ENCODE peak calls at places on chromosomes 7 and 10, in five cellular contexts. M is HepG2, E is colonic mucosa, V is GM12878, D is upper lobe of right lung. A is an unnamed sample. For H3K27me3, the result is how much of the 10 kb centered on the place peaks cover.

GRCh38 chr7:4173615-4174014 is 508.5 kb upstream of the FOXK1 start:
- DNase-seq in D (no peak), E (no peak), M (no peak), V (no peak), A (no peak)

GRCh38 chr10:71472466-71472865 is 75.7 kb downstream of the CDH23 start:
- DNase-seq in M (no peak), D (no peak), E (no peak), V (no peak), A (no peak)

GRCh38 chr10:89505606-89506005 is 29.8 kb downstream of the SLC16A12 start:
- DNase-seq in M (no peak), V (no peak), D (no peak), E (no peak), A (no peak)

GRCh38 chr7:48992816-48993215 is 68.5 kb downstream of the CDC14C start:
- DNase-seq in D (no peak), V (no peak), E (no peak), M (no peak), A (no peak)

GRCh38 chr10:91296471-91296870 is 76.0 kb downstream of the PCGF5 start:
- DNase-seq in E (no peak), D (no peak), V (no peak), M (peak), A (no peak)

GRCh38 chr10:77548157-77548556 is 89.5 kb downstream of the KCNMA1 start:
- DNase-seq in V (no peak), M (no peak), E (peak), D (peak), A (no peak)

GRCh38 chr10:44033008-44033407 is 351.9 kb downstream of the CXCL12 start:
- DNase-seq in M (no peak), E (no peak), D (no peak), V (no peak), A (no peak)

GRCh38 chr10:123911866-123912265 is 20.3 kb upstream of the CPXM2 start:
- DNase-seq in V (no peak), M (no peak), D (no peak), E (no peak), A (no peak)

GRCh38 chr7:15042285-15042684 is 139.7 kb upstream of the DGKB start:
- DNase-seq in V (no peak), E (no peak), M (no peak), D (no peak), A (no peak)

GRCh38 chr7:27245798-27246691 is 3.4 kb downstream of the EVX1 start:
- DNase-seq in D (no peak), M (no peak), E (peak), V (no peak), A (no peak)

GRCh38 chr10:101006593-101007098 is 7.0 kb downstream of the LZTS2 start:
- DNase-seq in M (no peak), V (no peak), E (no peak), D (no peak), A (no peak)

GRCh38 chr7:17305387-17306171 is 7.1 kb downstream of the AHR start:
- DNase-seq in V (no peak), M (no peak), E (no peak), D (no peak), A (no peak)

GRCh38 chr7:26202019-26202985 is 757 bp downstream of the CBX3 start:
- DNase-seq in D (peak), M (no peak), E (peak), V (no peak), A (no peak)

GRCh38 chr10:33032354-33033254 is 74.6 kb upstream of the ITGB1 start:
- DNase-seq in V (no peak), E (no peak), M (peak), D (no peak), A (no peak)

GRCh38 chr10:116122664-116123063 is 150.3 kb downstream of the GFRA1 start:
- DNase-seq in M (no peak), E (no peak), D (no peak), V (no peak), A (no peak)

GRCh38 chr7:33130184-33130583 is 820 bp downstream of the BBS9 start:
- DNase-seq in V (no peak), E (no peak), M (no peak), D (no peak), A (no peak)

GRCh38 chr7:149293946-149294640 is 32.1 kb downstream of the ZNF783 start:
- DNase-seq in M (no peak), E (no peak), V (no peak), D (peak), A (no peak)

GRCh38 chr7:150356265-150356897 is 12.2 kb upstream of the REPIN1 start:
- DNase-seq in V (no peak), E (no peak), M (peak), D (peak), A (no peak)

GRCh38 chr7:27611043-27611442 is 51.6 kb downstream of the HIBADH start:
- DNase-seq in V (no peak), D (no peak), M (no peak), E (no peak), A (no peak)

GRCh38 chr7:86643478-86644281 is at the start of gene GRM3:
- DNase-seq in E (no peak), M (no peak), D (no peak), V (no peak), A (no peak)

GRCh38 chr10:126598009-126598408 is 72.5 kb downstream of the C10orf90 start:
- DNase-seq in V (no peak), D (peak), E (peak), M (peak), A (no peak)

GRCh38 chr7:150368884-150369739 is 490 bp downstream of the REPIN1 start:
- DNase-seq in D (peak), V (no peak), M (peak), E (peak), A (peak)

GRCh38 chr7:125547505-125547904 is 617.9 kb upstream of the POT1 start:
- DNase-seq in M (no peak), V (no peak), E (no peak), D (no peak), A (no peak)

GRCh38 chr10:52517017-52517416 is 202.9 kb downstream of the DKK1 start:
- DNase-seq in M (no peak), V (no peak), D (no peak), E (no peak), A (no peak)

GRCh38 chr7:29565982-29566746 is 2.5 kb downstream of the PRR15 start:
- DNase-seq in M (no peak), D (peak), E (peak), V (no peak), A (no peak)

GRCh38 chr7:4753610-4754432 is 21.6 kb upstream of the AP5Z1 start:
- DNase-seq in E (peak), V (no peak), D (peak), M (peak), A (peak)

GRCh38 chr10:127695431-127695830 is 41.6 kb upstream of the FOXI2 start:
- DNase-seq in M (no peak), E (no peak), D (no peak), V (no peak), A (no peak)

GRCh38 chr10:63769367-63769766 is 248.2 kb downstream of the REEP3 start:
- DNase-seq in M (no peak), D (no peak), V (no peak), E (no peak), A (no peak)

GRCh38 chr10:117504601-117505000 is 37.9 kb upstream of the EMX2 start:
- DNase-seq in V (no peak), D (no peak), M (no peak), E (no peak), A (no peak)
- H3K27me3 ChIP-seq in V (under half), D (under half), M (under half), E (under half), A (under half)

GRCh38 chr7:51785806-51786205 is 469.2 kb upstream of the COBL start:
- DNase-seq in M (no peak), E (no peak), D (no peak), V (no peak), A (no peak)

GRCh38 chr7:51785171-51785570 is 468.6 kb upstream of the COBL start:
- DNase-seq in V (no peak), E (no peak), M (no peak), D (no peak), A (no peak)

GRCh38 chr7:51786284-51786683 is 469.7 kb upstream of the COBL start:
- DNase-seq in D (no peak), M (no peak), E (no peak), V (no peak), A (no peak)

DNA sequence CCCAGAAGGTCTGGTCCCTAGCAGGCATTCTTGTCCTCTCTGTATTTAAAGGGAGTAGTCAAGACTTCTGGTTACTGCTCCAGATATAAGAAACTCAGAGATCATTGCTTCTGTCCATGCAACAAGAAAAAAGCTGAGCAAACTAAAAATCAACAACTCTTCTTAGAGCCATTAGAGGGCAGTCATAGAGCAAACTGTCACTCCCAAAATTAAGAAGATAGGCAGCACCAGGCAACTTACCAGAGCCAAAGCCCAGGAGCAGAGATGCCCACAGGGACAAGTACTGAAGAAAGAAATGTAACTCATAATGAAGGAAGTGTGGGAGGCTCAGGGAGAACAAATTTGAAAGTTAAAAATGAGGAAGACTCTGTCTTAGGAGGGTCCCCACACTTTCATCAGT is 472.9 kb upstream of the COBL start:
- DNase-seq in M (no peak), V (no peak), E (no peak), D (no peak), A (no peak)
- TF ChIP-seq CTCF in M (peak), V (no peak), E (no peak), D (no peak), A (no peak)

DNA sequence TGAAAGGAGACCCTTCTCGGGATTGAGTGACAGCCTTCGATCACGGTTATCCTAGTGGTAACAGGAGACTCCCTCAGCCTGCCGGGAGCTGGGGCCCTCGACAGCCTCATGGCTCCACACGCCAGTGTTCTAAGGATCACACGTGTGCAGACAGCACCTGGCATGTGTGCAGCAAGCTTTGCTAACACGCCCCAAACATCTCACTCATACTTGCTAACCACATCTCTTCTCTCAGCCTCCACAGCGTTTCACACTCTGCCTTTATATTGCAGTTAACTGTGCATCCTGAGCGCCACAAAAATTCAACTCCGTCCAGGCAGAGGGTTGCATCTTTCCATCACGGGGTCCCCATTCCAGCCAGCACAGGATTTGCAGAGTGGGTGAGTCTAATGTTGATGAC is 117.4 kb downstream of the DIP2C start:
- DNase-seq in D (no peak), V (no peak), M (no peak), E (no peak), A (no peak)
- H3K4me3 ChIP-seq in D (no peak), V (no peak), M (no peak), E (no peak), A (no peak)

DNA sequence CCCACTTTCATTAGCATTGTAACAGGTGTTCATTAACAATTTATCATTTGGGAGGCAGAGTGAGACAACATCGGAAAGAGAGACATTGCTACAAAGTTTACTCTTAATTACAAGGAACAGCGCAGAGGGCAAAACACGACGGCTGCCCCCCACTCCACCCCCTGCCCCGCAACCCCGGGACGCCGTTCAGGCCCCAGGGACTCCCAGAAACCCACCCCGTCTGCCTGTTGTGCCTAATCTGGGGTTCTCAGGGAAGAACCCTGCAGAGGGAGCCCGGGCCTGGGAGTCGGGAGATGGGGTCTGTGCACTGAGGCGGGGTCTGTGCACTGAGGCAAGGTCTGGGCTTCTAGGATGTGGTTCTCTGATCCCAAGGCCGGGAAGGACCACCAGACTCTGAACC is 25.2 kb downstream of the UNCX start:
- DNase-seq in D (no peak), E (no peak), V (no peak), M (no peak), A (no peak)
- H3K27me3 ChIP-seq in D (half or more), E (under half), V (under half), M (under half), A (under half)

DNA sequence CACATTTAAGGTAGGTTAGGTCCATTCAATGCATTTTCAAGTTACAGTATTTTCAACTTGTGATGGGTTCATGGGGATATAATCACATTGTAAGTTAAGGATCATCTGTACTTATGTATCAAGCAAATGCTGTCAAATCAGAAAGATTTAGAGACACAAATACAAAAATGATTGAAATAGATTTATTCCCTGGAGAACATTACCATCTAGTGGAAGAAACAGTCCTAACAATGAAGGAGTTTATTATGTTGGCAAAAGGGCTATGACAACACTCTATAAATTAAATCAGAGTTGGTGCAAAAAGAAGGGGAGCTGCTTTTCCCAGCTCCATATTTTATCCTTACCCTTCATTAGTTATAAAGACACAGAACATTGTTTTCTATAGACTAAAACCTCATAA is 69.0 kb downstream of the PRSS58 start:
- DNase-seq in V (no peak), E (no peak), D (no peak), M (peak), A (no peak)
- TF ChIP-seq CTCF in V (no peak), E (peak), D (peak), M (peak), A (no peak)